ENCODE peak calls at places on chromosomes 4 and X, in six cellular contexts. K is AG09319; O is D341Med; V is mesendoderm; N is stimulated activated CD4-positive, alpha-beta T cell treated with anti-CD3 and anti-CD28 coated beads, Interleukin-2, amount 100 ng/mL, for 48 hours; G is stimulated activated CD8-positive, alpha-beta memory T cell treated with anti-CD3 and anti-CD28 coated beads, Interleukin-4, amount 100 ng/mL, for 24 hours. E is an unnamed sample.

GRCh38 chr4:104860227-104861123 is 286.2 kb upstream of the TET2 start:
- DNase-seq in K (no peak), G (peak), N (peak), V (peak), O (peak), E (no peak)

GRCh38 chr4:142353149-142353738 is 492.9 kb downstream of the INPP4B start:
- DNase-seq in N (no peak), G (no peak), V (peak), O (peak), K (peak), E (no peak)

GRCh38 chr4:145660064-145660463 is 19.9 kb upstream of the C4orf51 start:
- DNase-seq in V (no peak), G (no peak), K (no peak), O (no peak), N (no peak), E (no peak)

GRCh38 chr4:159268607-159269006 is 165.7 kb downstream of the RAPGEF2 start:
- DNase-seq in K (no peak), O (no peak), N (no peak), G (no peak), V (no peak), E (no peak)

GRCh38 chr4:66357316-66357715 is 687.0 kb upstream of the EPHA5 start:
- DNase-seq in K (no peak), O (no peak), G (no peak), N (no peak), V (no peak), E (no peak)

GRCh38 chrX:65985922-65986588 is 53.8 kb downstream of the VSIG4 start:
- DNase-seq in K (peak), V (peak), O (peak), G (peak), N (peak), E (peak)

GRCh38 chr4:39237179-39237578 is 54.9 kb downstream of the WDR19 start:
- DNase-seq in V (peak), K (no peak), N (no peak), O (no peak), G (no peak), E (no peak)

GRCh38 chrX:105273326-105273725 is 52.8 kb upstream of the TEX13A start:
- DNase-seq in N (no peak), G (no peak), K (no peak), O (no peak), V (peak), E (no peak)

GRCh38 chr4:109733728-109734127 is 3.9 kb upstream of the PLA2G12A start:
- DNase-seq in K (no peak), O (no peak), V (no peak), G (no peak), N (no peak), E (no peak)

GRCh38 chr4:19301527-19301926 is 950.2 kb upstream of the SLIT2 start:
- DNase-seq in O (no peak), G (no peak), V (peak), N (no peak), K (no peak), E (no peak)

GRCh38 chr4:114052227-114052626 is 72.8 kb upstream of the ARSJ start:
- DNase-seq in O (no peak), N (no peak), K (no peak), V (no peak), G (no peak), E (no peak)